ENCODE peak calls at places on chromosomes 4 and X, in seven cellular contexts. One of them, this sample, is unnamed.

GRCh38 chr4:99033956-99034355 is 38.4 kb downstream of the METAP1 start:
- DNase-seq in A549: no peak
- DNase-seq in B cell: no peak
- DNase-seq in RWPE1: no peak
- DNase-seq in left lung: no peak
- DNase-seq in hepatocyte: no peak
- DNase-seq in cardiac muscle cell: peak; percentile 25
- DNase-seq in this sample: no peak

GRCh38 chr4:153283260-153283659 is 61.2 kb upstream of the MND1 start:
- DNase-seq in A549: no peak
- DNase-seq in left lung: no peak
- DNase-seq in hepatocyte: no peak
- DNase-seq in B cell: no peak
- DNase-seq in RWPE1: no peak
- DNase-seq in cardiac muscle cell: no peak
- DNase-seq in this sample: no peak

GRCh38 chrX:50117477-50117876 is 83.3 kb downstream of the AKAP4 start:
- DNase-seq in left lung: no peak
- DNase-seq in hepatocyte: peak; percentile 21
- DNase-seq in B cell: peak; percentile 5
- DNase-seq in RWPE1: no peak
- DNase-seq in cardiac muscle cell: no peak
- DNase-seq in A549: no peak
- DNase-seq in this sample: no peak

GRCh38 chrX:155876704-155877103 is 4.4 kb upstream of the VAMP7 start:
- DNase-seq in RWPE1: no peak
- DNase-seq in B cell: no peak
- DNase-seq in hepatocyte: no peak
- DNase-seq in cardiac muscle cell: no peak
- DNase-seq in A549: no peak
- DNase-seq in left lung: no peak
- DNase-seq in this sample: no peak

GRCh38 chr4:35300996-35301774 is 943.1 kb downstream of the ARAP2 start:
- DNase-seq in hepatocyte: no peak
- DNase-seq in A549: no peak
- DNase-seq in cardiac muscle cell: no peak
- DNase-seq in RWPE1: no peak
- DNase-seq in left lung: peak; percentile 26
- DNase-seq in B cell: no peak
- DNase-seq in this sample: peak; percentile 40

GRCh38 chr4:71545168-71545567 is 206.3 kb downstream of the SLC4A4 start:
- DNase-seq in left lung: no peak
- DNase-seq in A549: no peak
- DNase-seq in B cell: no peak
- DNase-seq in RWPE1: no peak
- DNase-seq in hepatocyte: no peak
- DNase-seq in cardiac muscle cell: no peak
- DNase-seq in this sample: no peak

GRCh38 chr4:181168406-181168805 is 1074.8 kb upstream of the TENM3 start:
- DNase-seq in hepatocyte: no peak
- DNase-seq in B cell: no peak
- DNase-seq in left lung: no peak
- DNase-seq in RWPE1: no peak
- DNase-seq in cardiac muscle cell: no peak
- DNase-seq in A549: no peak
- DNase-seq in this sample: no peak

GRCh38 chr4:37762294-37763163 is 64.0 kb upstream of the PGM2 start:
- DNase-seq in hepatocyte: peak; percentile 14
- DNase-seq in cardiac muscle cell: peak; percentile 61
- DNase-seq in RWPE1: peak; percentile 84
- DNase-seq in left lung: no peak
- DNase-seq in B cell: peak; percentile 23
- DNase-seq in A549: no peak
- DNase-seq in this sample: no peak

GRCh38 chr4:77921701-77922100 is 59.1 kb downstream of the MRPL1 start:
- DNase-seq in RWPE1: peak; percentile 82
- DNase-seq in A549: peak; percentile 35
- DNase-seq in hepatocyte: peak; percentile 37
- DNase-seq in left lung: no peak
- DNase-seq in cardiac muscle cell: peak; percentile 95
- DNase-seq in B cell: no peak
- DNase-seq in this sample: no peak

GRCh38 chr4:107791902-107792301 is 32.8 kb upstream of the SGMS2 start:
- DNase-seq in cardiac muscle cell: no peak
- DNase-seq in RWPE1: no peak
- DNase-seq in B cell: no peak
- DNase-seq in left lung: no peak
- DNase-seq in hepatocyte: no peak
- DNase-seq in A549: no peak
- DNase-seq in this sample: no peak

GRCh38 chrX:80550722-80551121 is 130.5 kb downstream of the TENT5D start:
- DNase-seq in cardiac muscle cell: no peak
- DNase-seq in RWPE1: no peak
- DNase-seq in hepatocyte: no peak
- DNase-seq in A549: no peak
- DNase-seq in B cell: no peak
- DNase-seq in left lung: no peak
- DNase-seq in this sample: no peak
- TF ChIP-seq CTCF in cardiac muscle cell: no peak
- TF ChIP-seq CTCF in RWPE1: no peak
- TF ChIP-seq CTCF in hepatocyte: no peak
- TF ChIP-seq CTCF in A549: no peak
- TF ChIP-seq CTCF in B cell: no peak
- TF ChIP-seq CTCF in left lung: no peak
- TF ChIP-seq CTCF in this sample: no peak

GRCh38 chr4:109334129-109334528 is 31.7 kb upstream of the COL25A1 start:
- DNase-seq in left lung: no peak
- DNase-seq in RWPE1: no peak
- DNase-seq in A549: no peak
- DNase-seq in cardiac muscle cell: peak; percentile 2
- DNase-seq in B cell: no peak
- DNase-seq in hepatocyte: no peak
- DNase-seq in this sample: no peak

GRCh38 chr4:109334596-109335105 is 32.2 kb upstream of the COL25A1 start:
- DNase-seq in RWPE1: no peak
- DNase-seq in hepatocyte: no peak
- DNase-seq in B cell: no peak
- DNase-seq in cardiac muscle cell: no peak
- DNase-seq in left lung: no peak
- DNase-seq in A549: no peak
- DNase-seq in this sample: no peak

DNA sequence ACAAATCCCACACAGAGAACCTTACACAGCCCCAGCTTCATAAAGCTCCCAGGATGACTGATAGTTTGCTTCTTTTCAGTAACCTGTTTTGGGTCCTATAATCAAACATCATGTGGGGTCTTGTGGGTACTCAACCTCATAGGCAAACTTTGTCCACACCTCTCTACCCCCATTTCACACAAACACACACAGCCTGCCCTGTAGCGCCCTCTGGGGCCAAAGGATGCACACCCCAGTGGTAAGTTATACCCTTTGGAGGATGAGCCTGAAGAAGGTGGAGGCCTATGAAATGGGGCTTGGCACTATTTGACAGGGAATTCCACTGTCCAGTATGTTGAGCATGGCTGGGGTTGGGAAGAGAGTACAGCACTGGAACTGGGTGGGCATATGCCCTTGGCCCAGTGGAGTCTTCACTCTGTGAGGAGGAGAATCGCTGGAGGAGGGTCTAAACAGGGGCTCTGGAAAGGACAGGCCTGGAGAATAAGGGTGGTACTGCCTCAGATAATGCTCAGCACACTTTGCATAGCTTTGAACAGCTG is 30.5 kb upstream of the COL25A1 start:
- DNase-seq in RWPE1: no peak
- DNase-seq in B cell: no peak
- DNase-seq in hepatocyte: no peak
- DNase-seq in cardiac muscle cell: peak; percentile 10
- DNase-seq in left lung: no peak
- DNase-seq in A549: no peak
- DNase-seq in this sample: no peak
- TF ChIP-seq CTCF in RWPE1: no peak
- TF ChIP-seq CTCF in B cell: no peak
- TF ChIP-seq CTCF in hepatocyte: no peak
- TF ChIP-seq CTCF in cardiac muscle cell: peak; percentile 42
- TF ChIP-seq CTCF in left lung: no peak
- TF ChIP-seq CTCF in A549: no peak
- TF ChIP-seq CTCF in this sample: no peak

GRCh38 chr4:1365271-1366178 is 18.5 kb downstream of the UVSSA start:
- DNase-seq in cardiac muscle cell: no peak
- DNase-seq in hepatocyte: no peak
- DNase-seq in left lung: peak; percentile 77
- DNase-seq in RWPE1: no peak
- DNase-seq in B cell: no peak
- DNase-seq in A549: no peak
- DNase-seq in this sample: no peak
- TF ChIP-seq CTCF in cardiac muscle cell: peak; percentile 6
- TF ChIP-seq CTCF in hepatocyte: no peak
- TF ChIP-seq CTCF in left lung: no peak
- TF ChIP-seq CTCF in RWPE1: no peak
- TF ChIP-seq CTCF in B cell: no peak
- TF ChIP-seq CTCF in A549: no peak
- TF ChIP-seq CTCF in this sample: no peak

GRCh38 chrX:153635788-153636668 is 11.0 kb upstream of the DUSP9 start:
- DNase-seq in A549: peak; percentile 79
- DNase-seq in cardiac muscle cell: no peak
- DNase-seq in hepatocyte: peak; percentile 35
- DNase-seq in RWPE1: no peak
- DNase-seq in left lung: no peak
- DNase-seq in B cell: no peak
- DNase-seq in this sample: no peak
- TF ChIP-seq CTCF in A549: peak; percentile 41
- TF ChIP-seq CTCF in cardiac muscle cell: peak; percentile 37
- TF ChIP-seq CTCF in hepatocyte: no peak
- TF ChIP-seq CTCF in RWPE1: no peak
- TF ChIP-seq CTCF in left lung: no peak
- TF ChIP-seq CTCF in B cell: no peak
- TF ChIP-seq CTCF in this sample: no peak

DNA sequence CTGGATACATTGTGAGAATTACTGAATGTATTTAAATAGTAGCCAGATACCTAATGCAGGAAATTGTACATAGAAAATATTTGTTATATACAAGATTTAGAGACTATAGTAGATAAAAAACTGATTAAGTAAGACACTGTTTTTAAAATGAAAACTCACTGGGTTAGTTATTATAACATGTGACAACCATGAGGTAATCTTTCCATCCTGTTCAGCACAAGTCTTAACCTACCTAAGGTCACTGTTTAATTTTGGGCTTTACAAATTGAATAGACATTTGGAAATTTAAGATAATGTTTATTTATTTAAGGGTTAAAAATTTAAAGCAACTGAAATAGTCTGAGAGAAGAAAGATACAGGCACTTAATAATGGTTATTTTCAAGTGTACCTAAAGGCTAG is 102.1 kb downstream of the STIM2 start:
- DNase-seq in RWPE1: no peak
- DNase-seq in B cell: no peak
- DNase-seq in left lung: no peak
- DNase-seq in A549: no peak
- DNase-seq in cardiac muscle cell: no peak
- DNase-seq in hepatocyte: no peak
- DNase-seq in this sample: no peak
- TF ChIP-seq CTCF in RWPE1: no peak
- TF ChIP-seq CTCF in B cell: no peak
- TF ChIP-seq CTCF in left lung: no peak
- TF ChIP-seq CTCF in A549: no peak
- TF ChIP-seq CTCF in cardiac muscle cell: no peak
- TF ChIP-seq CTCF in hepatocyte: no peak
- TF ChIP-seq CTCF in this sample: no peak

DNA sequence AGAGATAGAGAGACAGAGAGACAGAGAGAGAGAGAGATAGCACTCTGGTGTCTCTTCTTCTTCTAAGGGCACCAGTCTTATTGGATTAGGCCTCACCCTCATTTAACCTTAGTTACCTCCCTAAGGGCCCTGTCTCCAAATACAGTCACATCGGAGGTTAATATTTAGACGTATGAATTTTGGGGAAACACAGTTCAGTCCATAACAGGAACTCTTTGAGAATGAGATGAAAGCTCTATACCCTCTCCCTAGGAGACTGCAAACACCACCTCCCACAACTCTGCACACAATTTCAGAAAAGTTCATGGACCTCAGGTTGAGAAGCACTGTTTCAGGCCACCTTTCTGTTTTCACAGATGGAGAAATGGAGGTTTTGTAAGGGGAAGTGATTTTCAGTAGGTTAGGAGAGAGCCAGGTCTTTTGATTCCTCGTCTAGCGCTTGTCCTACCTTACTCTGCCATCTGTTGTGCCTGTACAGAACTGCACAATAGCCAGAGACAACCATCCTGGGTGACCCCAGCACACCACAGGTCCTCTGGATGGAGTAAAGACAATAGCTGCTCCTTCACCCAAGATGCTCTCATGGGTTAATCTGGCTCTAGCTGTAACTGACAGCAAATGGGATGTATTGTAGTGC is 16.9 kb upstream of the LOC101059915 start:
- DNase-seq in A549: no peak
- DNase-seq in left lung: no peak
- DNase-seq in hepatocyte: no peak
- DNase-seq in RWPE1: no peak
- DNase-seq in B cell: peak; percentile 38
- DNase-seq in cardiac muscle cell: no peak
- DNase-seq in this sample: no peak
- TF ChIP-seq CTCF in A549: no peak
- TF ChIP-seq CTCF in left lung: no peak
- TF ChIP-seq CTCF in hepatocyte: peak; percentile 17
- TF ChIP-seq CTCF in RWPE1: no peak
- TF ChIP-seq CTCF in B cell: no peak
- TF ChIP-seq CTCF in cardiac muscle cell: peak; percentile 4
- TF ChIP-seq CTCF in this sample: no peak

GRCh38 chr4:9894604-9895361 is 113.3 kb downstream of the DRD5 start:
- DNase-seq in cardiac muscle cell: no peak
- DNase-seq in hepatocyte: no peak
- DNase-seq in B cell: no peak
- DNase-seq in left lung: no peak
- DNase-seq in RWPE1: no peak
- DNase-seq in A549: no peak
- DNase-seq in this sample: no peak

GRCh38 chr4:9893329-9894108 is 112.1 kb downstream of the DRD5 start:
- DNase-seq in RWPE1: no peak
- DNase-seq in hepatocyte: no peak
- DNase-seq in B cell: no peak
- DNase-seq in A549: no peak
- DNase-seq in left lung: no peak
- DNase-seq in cardiac muscle cell: no peak
- DNase-seq in this sample: no peak

GRCh38 chr4:9901262-9901661 is 119.8 kb downstream of the DRD5 start:
- DNase-seq in hepatocyte: no peak
- DNase-seq in cardiac muscle cell: no peak
- DNase-seq in RWPE1: no peak
- DNase-seq in A549: no peak
- DNase-seq in B cell: no peak
- DNase-seq in left lung: no peak
- DNase-seq in this sample: no peak

GRCh38 chr4:9898596-9899345 is 117.3 kb downstream of the DRD5 start:
- DNase-seq in B cell: no peak
- DNase-seq in left lung: no peak
- DNase-seq in RWPE1: peak; percentile 3
- DNase-seq in cardiac muscle cell: peak; percentile 85
- DNase-seq in hepatocyte: peak; percentile 74
- DNase-seq in A549: peak; percentile 11
- DNase-seq in this sample: peak; percentile 57
- TF ChIP-seq CTCF in B cell: no peak
- TF ChIP-seq CTCF in left lung: peak; percentile 30
- TF ChIP-seq CTCF in RWPE1: no peak
- TF ChIP-seq CTCF in cardiac muscle cell: peak; percentile 71
- TF ChIP-seq CTCF in hepatocyte: peak; percentile 55
- TF ChIP-seq CTCF in A549: no peak
- TF ChIP-seq CTCF in this sample: peak; percentile 45

This sample was measured in nephron progenitor cell.